ENCODE peak calls at places on chromosomes 5 and 9, in nine cellular contexts. G is DMS 273 treated with DMSO at 0.1 percent for 48 hours; H is RKO; F is heart right ventricle; I is HFFc6; C is activated CD8-positive, alpha-beta T cell treated with anti-CD3 and anti-CD28 coated beads for 36 hours; V is T-cell; B is germinal center; P is GM20000. L is an unnamed sample.

GRCh38 chr5:178331491-178331981 is 98.9 kb upstream of the PHYKPL start:
- DNase-seq in P (no peak), I (no peak), B (no peak), V (no peak), C (no peak), F (peak), G (no peak), H (no peak), L (peak)

GRCh38 chr9:86354882-86355399 is 731 bp upstream of the TUT7 start:
- DNase-seq in P (no peak), F (no peak), C (no peak), I (peak), G (no peak), B (no peak), V (no peak), H (peak), L (no peak)

GRCh38 chr9:112012026-112012902 is 115.7 kb downstream of the UGCG start:
- DNase-seq in P (peak), F (peak), C (peak), B (peak), G (no peak), H (peak), V (no peak), I (peak), L (peak)

GRCh38 chr9:131608469-131609115 is 63.3 kb downstream of the PRRT1B start:
- DNase-seq in V (no peak), I (peak), C (no peak), B (no peak), G (no peak), P (no peak), H (no peak), F (peak), L (peak)

GRCh38 chr5:14221768-14222167 is 78.6 kb downstream of the TRIO start:
- DNase-seq in H (no peak), G (no peak), F (no peak), I (no peak), C (no peak), V (no peak), B (no peak), P (no peak), L (no peak)

GRCh38 chr5:96572864-96573512 is 89.2 kb upstream of the CAST start:
- DNase-seq in V (no peak), G (peak), I (peak), B (no peak), C (no peak), F (no peak), P (no peak), H (peak), L (no peak)

GRCh38 chr9:114138537-114138936 is 16.8 kb upstream of the COL27A1 start:
- DNase-seq in P (no peak), C (no peak), I (no peak), G (no peak), H (no peak), B (no peak), F (peak), V (no peak), L (no peak)

GRCh38 chr5:1522601-1523479 is 920 bp downstream of the LPCAT1 start:
- DNase-seq in F (no peak), H (peak), B (no peak), P (no peak), C (no peak), G (no peak), V (no peak), I (no peak), L (peak)

GRCh38 chr5:124701873-124702272 is 44.6 kb downstream of the ZNF608 start:
- DNase-seq in P (no peak), V (no peak), G (no peak), C (no peak), H (no peak), F (no peak), B (no peak), I (no peak), L (no peak)

GRCh38 chr9:68669189-68669588 is 35.9 kb upstream of the PIP5K1B start:
- DNase-seq in C (no peak), F (no peak), I (no peak), V (no peak), B (no peak), H (no peak), P (no peak), G (no peak), L (no peak)

GRCh38 chr9:132609829-132610228 is 27.4 kb downstream of the BARHL1 start:
- DNase-seq in I (peak), C (no peak), V (no peak), F (no peak), H (peak), B (no peak), P (no peak), G (no peak), L (no peak)

GRCh38 chr5:6598351-6598900 is 34.4 kb downstream of the NSUN2 start:
- DNase-seq in G (no peak), P (no peak), H (no peak), F (no peak), B (no peak), C (no peak), V (no peak), I (no peak), L (no peak)

GRCh38 chr5:16072616-16073015 is 107.0 kb downstream of the MARCHF11 start:
- DNase-seq in B (no peak), H (no peak), F (no peak), P (no peak), G (no peak), I (no peak), C (no peak), V (no peak), L (no peak)

GRCh38 chr5:74141053-74141452 is 499.5 kb downstream of the ENC1 start:
- DNase-seq in V (no peak), B (no peak), G (no peak), F (no peak), P (no peak), I (peak), H (no peak), C (no peak), L (no peak)